ENCODE peak calls at places on chromosomes 5 and 9, in five cellular contexts. V is GM13976; F is iris pigment epithelial cell; T is stimulated activated CD8-positive, alpha-beta memory T cell treated with anti-CD3 and anti-CD28 coated beads, Interleukin-15, amount 100 ng/mL, for 1 hour; N is testis. L is an unnamed sample.

GRCh38 chr5:78597068-78597857 is 51.3 kb downstream of the LHFPL2 start:
- DNase-seq in F (peak), N (no peak), V (no peak), T (no peak), L (no peak)

GRCh38 chr5:151757233-151758140 is 944 bp downstream of the ATOX1 start:
- DNase-seq in N (peak), V (peak), F (no peak), T (no peak), L (no peak)

GRCh38 chr9:3361689-3362392 is 164.0 kb downstream of the RFX3 start:
- DNase-seq in F (no peak), N (no peak), T (no peak), V (no peak), L (no peak)

GRCh38 chr5:25688156-25688555 is 1043.4 kb upstream of the CDH10 start:
- DNase-seq in V (no peak), N (no peak), T (no peak), F (no peak), L (no peak)

GRCh38 chr5:44935871-44936270 is 127.1 kb downstream of the MRPS30 start:
- DNase-seq in N (no peak), V (no peak), T (no peak), F (no peak), L (no peak)

GRCh38 chr5:150723845-150724244 is 23.0 kb upstream of the RBM22 start:
- DNase-seq in T (no peak), F (peak), N (no peak), V (no peak), L (no peak)

GRCh38 chr9:35666045-35666444 is 1.1 kb upstream of the ARHGEF39 start:
- DNase-seq in N (no peak), F (no peak), T (no peak), V (no peak), L (no peak)

GRCh38 chr9:15606667-15607472 is 54.0 kb downstream of the CCDC171 start:
- DNase-seq in T (no peak), V (peak), N (no peak), F (peak), L (peak)

GRCh38 chr9:121399883-121400607 is 30.0 kb upstream of the STOM start:
- DNase-seq in F (peak), V (peak), T (no peak), N (no peak), L (peak)

GRCh38 chr9:91034521-91034920 is 232.9 kb downstream of the SYK start:
- DNase-seq in N (no peak), V (no peak), T (no peak), F (no peak), L (no peak)

GRCh38 chr5:2696156-2696807 is 55.2 kb downstream of the IRX2 start:
- DNase-seq in N (no peak), T (no peak), F (no peak), V (no peak), L (no peak)

GRCh38 chr9:33139421-33140228 is 27.5 kb downstream of the B4GALT1 start:
- DNase-seq in V (peak), F (peak), T (no peak), N (peak), L (no peak)

GRCh38 chr5:149549461-149550266 is 1.6 kb downstream of the CSNK1A1 start:
- DNase-seq in T (no peak), N (peak), F (peak), V (peak), L (peak)

L was measured in LoVo.